ENCODE peak calls at places on chromosome 13, in seven cellular contexts. U is sciatic nerve; X is Panc1; M is left lung; L is HCT116; O is activated CD8-positive, alpha-beta T cell treated with anti-CD3 and anti-CD28 coated beads for 36 hours; E is aorta. F is an unnamed sample.

GRCh38 chr13:99059498-99060070 is 81.7 kb upstream of the DOCK9 start:
- ATAC-seq in U (peak), X (no peak), E (no peak), O (no peak), L (no peak), M (no peak), F (no peak)

GRCh38 chr13:26628706-26629105 is 71.2 kb downstream of the WASF3 start:
- ATAC-seq in L (peak), O (no peak), U (peak), X (peak), M (peak), E (peak), F (no peak)

GRCh38 chr13:44668707-44669106 is 92.6 kb upstream of the TSC22D1 start:
- ATAC-seq in U (no peak), X (no peak), M (no peak), L (no peak), O (no peak), E (no peak), F (no peak)

GRCh38 chr13:110251227-110251791 is 55.6 kb downstream of the COL4A1 start:
- ATAC-seq in X (no peak), L (no peak), E (no peak), O (no peak), M (no peak), U (no peak), F (no peak)

GRCh38 chr13:74361274-74361673 is 227.1 kb upstream of the KLF12 start:
- ATAC-seq in U (no peak), E (no peak), X (no peak), L (no peak), M (no peak), O (no peak), F (no peak)

GRCh38 chr13:20151016-20151415 is 9.8 kb downstream of the GJA3 start:
- ATAC-seq in L (no peak), E (no peak), O (no peak), X (no peak), U (no peak), M (no peak), F (no peak)

GRCh38 chr13:110629735-110630134 is 14.4 kb downstream of the NAXD start:
- ATAC-seq in U (no peak), O (peak), X (no peak), E (no peak), L (no peak), M (no peak), F (peak)

GRCh38 chr13:52345048-52345447 is 60.9 kb downstream of the THSD1 start:
- ATAC-seq in X (no peak), M (no peak), O (no peak), L (no peak), E (peak), U (no peak), F (no peak)

GRCh38 chr13:72456486-72456885 is 270.9 kb downstream of the MZT1 start:
- ATAC-seq in L (no peak), E (no peak), M (no peak), U (no peak), X (no peak), O (no peak), F (no peak)

GRCh38 chr13:99548448-99548847 is 47.2 kb downstream of the TM9SF2 start:
- ATAC-seq in U (no peak), E (no peak), M (peak), O (no peak), L (no peak), X (no peak), F (peak)

GRCh38 chr13:27137759-27138158 is 33.9 kb downstream of the USP12 start:
- ATAC-seq in O (no peak), M (no peak), X (peak), L (no peak), E (no peak), U (peak), F (no peak)

GRCh38 chr13:98298599-98298998 is 121.5 kb upstream of the RNF113B start:
- ATAC-seq in M (no peak), O (no peak), L (no peak), X (no peak), U (no peak), E (no peak), F (no peak)

GRCh38 chr13:77702364-77702763 is 4.9 kb downstream of the SLAIN1 start:
- ATAC-seq in O (no peak), M (peak), L (no peak), E (no peak), X (no peak), U (no peak), F (no peak)

GRCh38 chr13:75365724-75366173 is 116.2 kb downstream of the TBC1D4 start:
- ATAC-seq in E (no peak), O (peak), X (peak), U (no peak), L (peak), M (peak), F (peak)

GRCh38 chr13:80386001-80386400 is 45.1 kb upstream of the SPRY2 start:
- ATAC-seq in U (no peak), E (no peak), O (peak), L (no peak), M (no peak), X (no peak), F (no peak)

GRCh38 chr13:28716511-28716910 is 2.3 kb downstream of the SLC46A3 start:
- ATAC-seq in X (no peak), O (no peak), M (no peak), U (no peak), L (no peak), E (no peak), F (no peak)

GRCh38 chr13:75318138-75318833 is 163.7 kb downstream of the TBC1D4 start:
- ATAC-seq in O (peak), L (no peak), E (no peak), U (no peak), X (no peak), M (no peak), F (peak)

GRCh38 chr13:34161829-34162544 is 344.0 kb downstream of the RFC3 start:
- ATAC-seq in O (no peak), M (peak), L (no peak), E (peak), U (peak), X (peak), F (no peak)

GRCh38 chr13:57629821-57630235 is 1.7 kb upstream of the PCDH17 start:
- ATAC-seq in O (peak), E (peak), X (no peak), L (no peak), M (peak), U (peak), F (peak)

GRCh38 chr13:109787135-109787954 is 962 bp upstream of the IRS2 start:
- ATAC-seq in O (no peak), X (peak), M (peak), L (peak), E (peak), U (peak), F (no peak)

GRCh38 chr13:49097374-49097773 is 121.7 kb downstream of the FNDC3A start:
- ATAC-seq in X (no peak), E (no peak), O (no peak), M (peak), L (no peak), U (no peak), F (no peak)

GRCh38 chr13:31914843-31915242 is 116.7 kb upstream of the FRY start:
- ATAC-seq in E (no peak), X (no peak), L (no peak), U (no peak), M (no peak), O (no peak), F (no peak)

GRCh38 chr13:20090349-20090748 is 70.5 kb downstream of the GJA3 start:
- ATAC-seq in E (no peak), L (peak), O (no peak), U (no peak), M (peak), X (no peak), F (no peak)

GRCh38 chr13:64925727-64926126 is 2304.4 kb downstream of the PCDH9 start:
- ATAC-seq in E (no peak), X (no peak), L (no peak), O (no peak), U (no peak), M (no peak), F (no peak)

GRCh38 chr13:97566907-97567306 is 132.9 kb downstream of the RAP2A start:
- ATAC-seq in L (no peak), E (no peak), O (no peak), M (no peak), X (no peak), U (no peak), F (no peak)

GRCh38 chr13:40652588-40652940 is 13.9 kb downstream of the FOXO1 start:
- ATAC-seq in M (no peak), U (no peak), X (no peak), O (no peak), E (no peak), L (no peak), F (no peak)

GRCh38 chr13:30880151-30880551 is 25.9 kb upstream of the MEDAG start:
- ATAC-seq in L (no peak), X (no peak), M (peak), U (peak), O (no peak), E (peak), F (no peak)

GRCh38 chr13:23866420-23867026 is 22.7 kb downstream of the MIPEP start:
- ATAC-seq in M (peak), X (no peak), E (peak), O (no peak), L (no peak), U (peak), F (no peak)